ENCODE peak calls at places on chromosomes 12 and 14, in six cellular contexts. T is LoVo, N is iris pigment epithelial cell, Y is hypothalamus, L is AG08395, R is stromal cell of bone marrow. Z is an unnamed sample.

GRCh38 chr14:93870377-93870776 is 56.8 kb upstream of the FAM181A start:
- DNase-seq in N (no peak), Y (no peak), T (no peak), L (no peak), R (no peak), Z (no peak)

GRCh38 chr14:90671382-90671781 is 144.8 kb downstream of the TTC7B start:
- DNase-seq in Y (no peak), N (no peak), L (no peak), R (no peak), T (no peak), Z (no peak)

GRCh38 chr12:50751921-50752721 is 11.8 kb upstream of the ATF1 start:
- DNase-seq in L (no peak), N (peak; percentile 23), Y (no peak), T (no peak), R (no peak), Z (no peak)

GRCh38 chr12:92735131-92735721 is 32.4 kb downstream of the PLEKHG7 start:
- DNase-seq in R (peak; percentile 97), Y (no peak), N (peak; percentile 96), L (peak; percentile 79), T (no peak), Z (no peak)

GRCh38 chr14:56817396-56817921 is 7.2 kb upstream of the OTX2 start:
- DNase-seq in L (no peak), N (no peak), Y (no peak), T (no peak), R (no peak), Z (no peak)

GRCh38 chr12:20000229-20000869 is 368.0 kb upstream of the PDE3A start:
- DNase-seq in N (peak; percentile 13), T (no peak), Y (no peak), R (no peak), L (no peak), Z (no peak)

GRCh38 chr14:55028066-55028465 is 1.0 kb downstream of the SOCS4 start:
- DNase-seq in T (no peak), R (no peak), Y (no peak), L (peak; percentile 3), N (peak; percentile 8), Z (no peak)

GRCh38 chr14:100051103-100051502 is 14.1 kb upstream of the EVL start:
- DNase-seq in L (no peak), N (no peak), T (no peak), R (no peak), Y (no peak), Z (no peak)

GRCh38 chr12:28248555-28249127 is 58.4 kb downstream of the CCDC91 start:
- DNase-seq in T (no peak), L (no peak), R (no peak), N (no peak), Y (no peak), Z (no peak)

GRCh38 chr12:126210448-126210847 is 1145.2 kb downstream of the AACS start:
- DNase-seq in L (no peak), T (no peak), N (no peak), Y (no peak), R (no peak), Z (no peak)

GRCh38 chr12:46124848-46125619 is 134.7 kb upstream of the SCAF11 start:
- DNase-seq in T (peak; percentile 68), L (peak; percentile 77), N (peak; percentile 88), R (peak; percentile 79), Y (peak; percentile 22), Z (peak; percentile 54)

GRCh38 chr12:111578276-111578970 is 20.7 kb downstream of the ATXN2 start:
- DNase-seq in N (peak; percentile 94), T (no peak), L (peak; percentile 63), Y (no peak), R (no peak), Z (no peak)

GRCh38 chr12:1838994-1839365 is 18.6 kb downstream of the LRTM2 start:
- DNase-seq in R (no peak), T (no peak), L (no peak), Y (no peak), N (no peak), Z (no peak)

GRCh38 chr14:76985540-76986260 is 42.8 kb downstream of the IRF2BPL start:
- DNase-seq in R (no peak), Y (no peak), L (peak; percentile 24), N (peak; percentile 43), T (no peak), Z (no peak)

GRCh38 chr12:28939427-28939826 is 209.7 kb upstream of the FAR2 start:
- DNase-seq in N (peak; percentile 40), L (no peak), Y (no peak), R (no peak), T (no peak), Z (no peak)

GRCh38 chr14:92688434-92689375 is 59.7 kb downstream of the LGMN start:
- DNase-seq in Y (no peak), R (no peak), T (no peak), N (no peak), L (no peak), Z (no peak)

GRCh38 chr12:81668475-81668874 is 90.7 kb downstream of the PPFIA2 start:
- DNase-seq in T (peak; percentile 13), R (peak; percentile 95), Y (no peak), N (peak; percentile 90), L (peak; percentile 84), Z (no peak)

GRCh38 chr14:105878125-105878524 is 351.7 kb downstream of the TMEM121 start:
- DNase-seq in T (no peak), N (no peak), R (no peak), L (no peak), Y (no peak), Z (no peak)

GRCh38 chr12:103314786-103315185 is 181.0 kb downstream of the C12orf42 start:
- DNase-seq in L (no peak), T (no peak), R (no peak), N (no peak), Y (no peak), Z (no peak)

GRCh38 chr12:102043928-102044327 is 17.9 kb downstream of the WASHC3 start:
- DNase-seq in Y (no peak), L (no peak), T (no peak), R (no peak), N (no peak), Z (no peak)

GRCh38 chr12:125983784-125984510 is 918.7 kb downstream of the AACS start:
- DNase-seq in L (no peak), T (no peak), Y (no peak), N (no peak), R (no peak), Z (no peak)

Z was measured in immature natural killer cell.